ENCODE peak calls at places on chromosomes 11 and 22, in four cellular contexts. One of them, this sample, is unnamed.

GRCh38 chr11:12087075-12087775 is 23.2 kb upstream of the MICAL2 start:
- DNase-seq in HFF-Myc: no peak
- DNase-seq in transverse colon: peak; percentile 46
- DNase-seq in ovary: no peak
- DNase-seq in this sample: peak; percentile 68

GRCh38 chr11:113474362-113475159 is 637 bp downstream of the DRD2 start:
- DNase-seq in transverse colon: peak; percentile 75
- DNase-seq in ovary: peak; percentile 89
- DNase-seq in HFF-Myc: peak; percentile 46
- DNase-seq in this sample: peak; percentile 72

GRCh38 chr11:132821027-132821426 is 711.3 kb downstream of the OPCML start:
- DNase-seq in HFF-Myc: no peak
- DNase-seq in transverse colon: no peak
- DNase-seq in ovary: no peak
- DNase-seq in this sample: no peak

GRCh38 chr11:12494699-12495098 is 117.3 kb downstream of the PARVA start:
- DNase-seq in ovary: no peak
- DNase-seq in HFF-Myc: no peak
- DNase-seq in transverse colon: no peak
- DNase-seq in this sample: no peak

GRCh38 chr11:68969386-68969785 is 11.4 kb downstream of the MRGPRD start:
- DNase-seq in ovary: no peak
- DNase-seq in transverse colon: no peak
- DNase-seq in HFF-Myc: no peak
- DNase-seq in this sample: peak; percentile 15

GRCh38 chr11:121733858-121734257 is 281.1 kb upstream of the SORL1-AS1 start:
- DNase-seq in ovary: no peak
- DNase-seq in HFF-Myc: no peak
- DNase-seq in transverse colon: no peak
- DNase-seq in this sample: no peak

GRCh38 chr11:102552447-102553200 is 22.1 kb upstream of the MMP7 start:
- DNase-seq in transverse colon: no peak
- DNase-seq in ovary: no peak
- DNase-seq in HFF-Myc: no peak
- DNase-seq in this sample: no peak

GRCh38 chr11:133947298-133947905 is 9.4 kb downstream of the IGSF9B start:
- DNase-seq in HFF-Myc: no peak
- DNase-seq in ovary: peak; percentile 54
- DNase-seq in transverse colon: no peak
- DNase-seq in this sample: no peak

GRCh38 chr11:116582621-116583020 is 190.2 kb downstream of the BUD13 start:
- DNase-seq in HFF-Myc: no peak
- DNase-seq in transverse colon: no peak
- DNase-seq in ovary: no peak
- DNase-seq in this sample: no peak

GRCh38 chr11:35111171-35112055 is 27.6 kb upstream of the CD44 start:
- DNase-seq in HFF-Myc: peak; percentile 82
- DNase-seq in transverse colon: peak; percentile 31
- DNase-seq in ovary: no peak
- DNase-seq in this sample: no peak

GRCh38 chr11:29432719-29433325 is 584.0 kb downstream of the KCNA4 start:
- DNase-seq in transverse colon: no peak
- DNase-seq in ovary: no peak
- DNase-seq in HFF-Myc: peak; percentile 1
- DNase-seq in this sample: no peak

GRCh38 chr11:11502303-11502828 is 119.4 kb downstream of the GALNT18 start:
- DNase-seq in transverse colon: no peak
- DNase-seq in ovary: no peak
- DNase-seq in HFF-Myc: no peak
- DNase-seq in this sample: no peak

GRCh38 chr11:75105462-75105925 is 8.8 kb upstream of the OR2AT4 start:
- DNase-seq in HFF-Myc: no peak
- DNase-seq in ovary: no peak
- DNase-seq in transverse colon: no peak
- DNase-seq in this sample: no peak

GRCh38 chr11:6251120-6251733 is 8.4 kb upstream of the CCKBR start:
- DNase-seq in HFF-Myc: peak; percentile 44
- DNase-seq in transverse colon: peak; percentile 82
- DNase-seq in ovary: peak; percentile 80
- DNase-seq in this sample: peak; percentile 80

GRCh38 chr22:50535113-50535512 is 5.3 kb upstream of the TYMP start:
- DNase-seq in transverse colon: no peak
- DNase-seq in ovary: no peak
- DNase-seq in HFF-Myc: no peak
- DNase-seq in this sample: no peak

GRCh38 chr11:9052316-9052715 is 39.1 kb downstream of the SCUBE2 start:
- DNase-seq in ovary: no peak
- DNase-seq in transverse colon: no peak
- DNase-seq in HFF-Myc: no peak
- DNase-seq in this sample: no peak

GRCh38 chr22:24128631-24129601 is 52.4 kb upstream of the SUSD2 start:
- DNase-seq in transverse colon: no peak
- DNase-seq in ovary: no peak
- DNase-seq in HFF-Myc: no peak
- DNase-seq in this sample: peak; percentile 52

GRCh38 chr11:117936973-117937372 is 7.8 kb upstream of the TMPRSS13 start:
- DNase-seq in HFF-Myc: no peak
- DNase-seq in ovary: no peak
- DNase-seq in transverse colon: no peak
- DNase-seq in this sample: no peak

GRCh38 chr11:123316003-123316402 is 114.1 kb upstream of the GRAMD1B start:
- DNase-seq in transverse colon: no peak
- DNase-seq in HFF-Myc: no peak
- DNase-seq in ovary: no peak
- DNase-seq in this sample: no peak

GRCh38 chr11:134880788-134881187 is 468.7 kb upstream of the B3GAT1 start:
- DNase-seq in HFF-Myc: no peak
- DNase-seq in ovary: no peak
- DNase-seq in transverse colon: no peak
- DNase-seq in this sample: no peak

GRCh38 chr22:49156662-49157285 is 670.9 kb downstream of the BRD1 start:
- DNase-seq in ovary: no peak
- DNase-seq in HFF-Myc: no peak
- DNase-seq in transverse colon: peak; percentile 17
- DNase-seq in this sample: no peak

GRCh38 chr11:114296190-114296978 is at the start of gene NNMT:
- DNase-seq in HFF-Myc: peak; percentile 92
- DNase-seq in transverse colon: peak; percentile 31
- DNase-seq in ovary: peak; percentile 68
- DNase-seq in this sample: peak; percentile 63

GRCh38 chr11:7418061-7418460 is 67.2 kb upstream of the OLFML1 start:
- DNase-seq in transverse colon: no peak
- DNase-seq in HFF-Myc: no peak
- DNase-seq in ovary: no peak
- DNase-seq in this sample: no peak

GRCh38 chr11:78149646-78150045 is 10.2 kb upstream of the ALG8 start:
- DNase-seq in ovary: no peak
- DNase-seq in HFF-Myc: no peak
- DNase-seq in transverse colon: no peak
- DNase-seq in this sample: no peak

GRCh38 chr11:96173424-96173823 is 169.6 kb downstream of the MAML2 start:
- DNase-seq in ovary: no peak
- DNase-seq in transverse colon: no peak
- DNase-seq in HFF-Myc: no peak
- DNase-seq in this sample: no peak

GRCh38 chr11:96178014-96178745 is 164.8 kb downstream of the MAML2 start:
- DNase-seq in transverse colon: no peak
- DNase-seq in ovary: no peak
- DNase-seq in HFF-Myc: no peak
- DNase-seq in this sample: no peak

GRCh38 chr11:96169250-96169649 is 173.7 kb downstream of the MAML2 start:
- DNase-seq in transverse colon: no peak
- DNase-seq in HFF-Myc: no peak
- DNase-seq in ovary: no peak
- DNase-seq in this sample: no peak

GRCh38 chr11:96177132-96177531 is 165.9 kb downstream of the MAML2 start:
- DNase-seq in HFF-Myc: no peak
- DNase-seq in transverse colon: no peak
- DNase-seq in ovary: no peak
- DNase-seq in this sample: no peak

DNA sequence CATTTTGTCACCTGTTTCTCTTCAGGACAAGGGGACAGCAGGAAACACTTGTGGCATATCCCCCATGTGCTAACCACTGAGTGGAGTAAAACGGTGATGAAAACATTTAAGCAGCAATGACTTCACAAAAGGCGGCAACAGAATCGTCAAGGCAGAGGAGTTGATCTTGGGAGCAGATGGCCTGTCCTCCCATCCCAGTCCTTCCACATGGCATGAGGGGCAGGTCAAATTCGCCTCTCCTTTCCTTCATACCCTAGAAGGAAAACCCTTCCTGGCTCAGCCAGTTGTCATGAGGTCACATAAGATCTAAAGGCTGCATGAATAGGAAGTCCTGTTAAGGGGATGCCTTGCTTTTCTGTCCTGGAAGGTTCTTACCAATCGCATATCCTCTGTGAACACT is 169.1 kb downstream of the MAML2 start:
- DNase-seq in transverse colon: no peak
- DNase-seq in ovary: no peak
- DNase-seq in HFF-Myc: no peak
- DNase-seq in this sample: no peak
- H3K4me3 ChIP-seq in transverse colon: no peak overlapping the region
- H3K4me3 ChIP-seq in ovary: no peak overlapping the region
- H3K4me3 ChIP-seq in HFF-Myc: no peak overlapping the region
- H3K4me3 ChIP-seq in this sample: no peak overlapping the region

DNA sequence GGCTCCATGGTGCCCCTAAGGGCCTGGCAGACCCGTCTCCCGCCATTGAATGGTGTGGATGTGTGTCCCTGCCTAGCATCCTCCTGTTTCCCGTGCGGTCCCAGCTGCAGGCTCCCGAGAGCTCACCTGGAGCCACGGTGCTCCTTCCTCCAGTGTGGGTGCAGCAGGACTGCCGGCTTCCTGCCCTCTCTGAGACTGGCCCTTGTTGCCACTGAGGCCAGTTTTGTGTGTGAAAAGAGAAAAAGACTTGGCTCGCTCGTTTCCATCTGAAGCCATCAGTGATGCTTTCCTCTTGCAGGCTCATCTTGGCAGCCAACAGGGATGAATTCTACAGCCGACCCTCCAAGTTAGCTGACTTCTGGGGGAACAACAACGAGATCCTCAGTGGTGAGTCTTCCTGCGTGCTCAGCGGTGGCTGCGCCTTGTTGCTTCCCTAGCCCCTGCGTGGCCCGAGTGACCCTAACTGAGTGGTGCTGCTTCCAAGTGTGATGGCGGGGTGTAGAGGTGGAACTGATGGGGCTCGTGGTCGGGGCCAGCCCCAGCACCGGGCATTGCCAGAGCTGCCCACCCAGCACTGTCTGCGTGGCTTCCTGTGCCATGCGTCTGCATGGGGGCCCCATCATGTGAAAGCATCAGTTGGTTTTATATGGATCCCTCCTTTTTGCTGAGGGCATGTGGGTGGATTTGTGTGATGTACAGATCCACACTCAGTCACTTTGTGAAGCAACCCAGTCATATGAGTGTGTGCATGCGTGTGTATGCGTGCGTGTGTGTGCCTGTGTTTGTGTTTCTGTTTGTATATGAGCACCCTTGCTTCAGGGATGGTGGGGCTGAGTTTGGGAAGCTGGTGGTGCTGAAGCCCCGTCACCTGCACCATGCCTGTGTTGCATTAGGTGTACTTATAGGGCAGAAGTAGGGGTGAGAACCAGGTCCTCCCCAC is 22.4 kb downstream of the TANGO2 start:
- DNase-seq in transverse colon: no peak
- DNase-seq in ovary: no peak
- DNase-seq in HFF-Myc: no peak
- DNase-seq in this sample: no peak
- H3K4me3 ChIP-seq in transverse colon: no peak overlapping the region
- H3K4me3 ChIP-seq in ovary: no peak overlapping the region
- H3K4me3 ChIP-seq in HFF-Myc: no peak overlapping the region
- H3K4me3 ChIP-seq in this sample: no peak overlapping the region

DNA sequence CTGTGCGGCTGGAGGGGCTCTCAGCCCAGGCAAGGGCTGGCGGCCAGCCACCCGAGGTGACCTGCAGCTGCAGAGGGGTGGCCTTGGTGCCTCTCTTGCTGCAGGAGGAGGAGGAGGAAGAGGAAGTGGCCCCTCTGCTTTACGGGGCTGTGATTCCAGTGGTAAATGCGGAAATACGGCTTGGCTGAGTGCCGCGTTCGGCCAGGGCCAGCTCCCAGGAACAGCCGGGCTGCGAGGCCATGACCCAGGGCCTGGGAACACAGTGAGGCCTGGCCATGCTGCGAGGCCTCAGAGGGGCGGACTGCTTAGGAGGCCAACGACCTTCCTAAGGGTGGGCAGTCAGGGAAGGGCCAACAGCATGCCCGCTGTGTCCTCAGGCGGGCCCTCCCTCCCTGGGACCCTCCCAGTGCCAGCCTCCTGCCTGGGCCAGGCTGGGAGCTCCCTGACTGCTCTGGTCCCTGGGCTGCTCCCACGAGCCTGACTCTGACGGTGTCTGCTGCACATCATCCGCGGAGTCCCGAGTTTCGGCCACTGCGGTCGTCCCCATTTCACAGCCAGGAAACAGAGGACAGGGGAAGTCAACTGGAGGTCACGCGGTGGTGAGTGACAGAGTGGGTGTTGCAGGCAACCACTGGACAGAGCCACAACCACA is 20.8 kb upstream of the PPARA start:
- DNase-seq in ovary: peak; percentile 94
- DNase-seq in transverse colon: peak; percentile 61
- DNase-seq in HFF-Myc: no peak
- DNase-seq in this sample: peak; percentile 83
- H3K4me3 ChIP-seq in ovary: no peak overlapping the region
- H3K4me3 ChIP-seq in transverse colon: no peak overlapping the region
- H3K4me3 ChIP-seq in HFF-Myc: no peak overlapping the region
- H3K4me3 ChIP-seq in this sample: peak overlapping the region; percentile 34

GRCh38 chr22:36343070-36343719 is 44.6 kb downstream of the MYH9 start:
- DNase-seq in ovary: no peak
- DNase-seq in transverse colon: no peak
- DNase-seq in HFF-Myc: no peak
- DNase-seq in this sample: no peak

GRCh38 chr22:36340621-36341020 is 47.1 kb downstream of the MYH9 start:
- DNase-seq in HFF-Myc: no peak
- DNase-seq in transverse colon: no peak
- DNase-seq in ovary: no peak
- DNase-seq in this sample: no peak

GRCh38 chr22:36343720-36344105 is 44.1 kb downstream of the MYH9 start:
- DNase-seq in HFF-Myc: no peak
- DNase-seq in ovary: no peak
- DNase-seq in transverse colon: no peak
- DNase-seq in this sample: no peak

GRCh38 chr22:36339171-36340065 is 48.3 kb downstream of the MYH9 start:
- DNase-seq in transverse colon: no peak
- DNase-seq in ovary: no peak
- DNase-seq in HFF-Myc: no peak
- DNase-seq in this sample: no peak

GRCh38 chr22:36341640-36342041 is 46.1 kb downstream of the MYH9 start:
- DNase-seq in ovary: no peak
- DNase-seq in HFF-Myc: no peak
- DNase-seq in transverse colon: no peak
- DNase-seq in this sample: no peak
- H3K4me3 ChIP-seq in ovary: no peak overlapping the region
- H3K4me3 ChIP-seq in HFF-Myc: no peak overlapping the region
- H3K4me3 ChIP-seq in transverse colon: no peak overlapping the region
- H3K4me3 ChIP-seq in this sample: no peak overlapping the region

GRCh38 chr11:61429691-61430582 is at the start of the genes CPSF7 and SDHAF2:
- DNase-seq in ovary: peak; percentile 98
- DNase-seq in HFF-Myc: peak; percentile 75
- DNase-seq in transverse colon: peak; percentile 98
- DNase-seq in this sample: peak; percentile 98
- H3K4me3 ChIP-seq in ovary: peak within 1 kb of the TSS; percentile 78
- H3K4me3 ChIP-seq in HFF-Myc: peak within 1 kb of the TSS; percentile 85
- H3K4me3 ChIP-seq in transverse colon: peak within 1 kb of the TSS; percentile 69
- H3K4me3 ChIP-seq in this sample: peak within 1 kb of the TSS; percentile 91

This sample was measured in lower lobe of right lung.